ENCODE peak calls at places on chromosomes 11 and 22, in four cellular contexts. W is activated B cell treated with CpG ODN at 0.5 μM for 24 hours, A is foreskin fibroblast, E is AG09319. I is an unnamed sample.

GRCh38 chr22:37609240-37610152 is 862 bp downstream of the GGA1 start:
- DNase-seq in E (no peak), W (no peak), A (no peak), I (no peak)

GRCh38 chr22:36386351-36386899 is 1.3 kb downstream of the MYH9 start:
- DNase-seq in E (no peak), W (peak), A (no peak), I (peak)

GRCh38 chr11:102630598-102631448 is 5.7 kb upstream of the MMP20 start:
- DNase-seq in E (no peak), A (no peak), W (no peak), I (no peak)

GRCh38 chr11:65780770-65781151 is at the start of gene AP5B1:
- DNase-seq in W (peak), E (no peak), A (peak), I (peak)

GRCh38 chr11:5129457-5129877 is 8.7 kb downstream of the OR52A5 start:
- DNase-seq in E (no peak), A (no peak), W (no peak), I (no peak)

GRCh38 chr22:18023509-18024275 is 669 bp downstream of the MICAL3 start:
- DNase-seq in W (peak), E (peak), A (peak), I (no peak)

GRCh38 chr11:75558939-75559843 is 2.9 kb upstream of the SERPINH1 start:
- DNase-seq in W (no peak), E (peak), A (peak), I (no peak)

GRCh38 chr11:110219011-110219785 is 77.2 kb downstream of the RDX start:
- DNase-seq in W (no peak), A (peak), E (no peak), I (no peak)

GRCh38 chr11:12042215-12042676 is 33.8 kb upstream of the DKK3 start:
- DNase-seq in E (peak), A (peak), W (no peak), I (no peak)

GRCh38 chr11:73291196-73291595 is 16.9 kb upstream of the ARHGEF17 start:
- DNase-seq in A (no peak), W (no peak), E (no peak), I (no peak)

GRCh38 chr11:35619754-35620640 is 1.7 kb downstream of the FJX1 start:
- DNase-seq in A (peak), W (peak), E (no peak), I (no peak)

GRCh38 chr22:35435201-35435712 is 35.3 kb downstream of the MCM5 start:
- DNase-seq in A (no peak), W (no peak), E (no peak), I (no peak)

GRCh38 chr22:22865311-22866072 is 22.1 kb upstream of the IGLL5 start:
- DNase-seq in W (no peak), A (no peak), E (no peak), I (no peak)

GRCh38 chr11:126477526-126478275 is 122.2 kb downstream of the ST3GAL4 start:
- DNase-seq in A (no peak), W (no peak), E (no peak), I (no peak)

GRCh38 chr11:103892603-103893002 is 143.8 kb upstream of the DDI1 start:
- DNase-seq in A (peak), E (no peak), W (no peak), I (no peak)

GRCh38 chr22:23110922-23111527 is 30.8 kb downstream of the RSPH14 start:
- DNase-seq in W (no peak), E (no peak), A (no peak), I (no peak)

GRCh38 chr11:24226606-24227005 is 270.2 kb upstream of the LUZP2 start:
- DNase-seq in E (no peak), A (no peak), W (no peak), I (no peak)

GRCh38 chr11:8867856-8868705 is 42.9 kb upstream of the AKIP1 start:
- DNase-seq in W (no peak), A (peak), E (no peak), I (no peak)

GRCh38 chr11:11620966-11621880 is 582 bp downstream of the GALNT18 start:
- DNase-seq in A (peak), W (no peak), E (no peak), I (peak)

GRCh38 chr11:83612891-83613766 is 327.0 kb upstream of the CCDC90B start:
- DNase-seq in A (no peak), W (no peak), E (no peak), I (no peak)

GRCh38 chr11:3203221-3204043 is 15.2 kb downstream of the MRGPRG start:
- DNase-seq in W (no peak), A (peak), E (no peak), I (no peak)

GRCh38 chr11:74179234-74180126 is 8.4 kb downstream of the PPME1 start:
- DNase-seq in E (no peak), W (no peak), A (no peak), I (no peak)

GRCh38 chr22:20948450-20948849 is 18.6 kb upstream of the AIFM3 start:
- DNase-seq in E (no peak), A (no peak), W (no peak), I (no peak)

GRCh38 chr11:12284321-12285050 is 92.9 kb upstream of the PARVA start:
- DNase-seq in A (peak), W (no peak), E (peak), I (no peak)

GRCh38 chr11:13344818-13345217 is 67.2 kb downstream of the BMAL1 start:
- DNase-seq in E (no peak), A (no peak), W (no peak), I (no peak)

GRCh38 chr11:64545605-64546004 is 45.4 kb upstream of the SLC22A12 start:
- DNase-seq in W (no peak), E (no peak), A (peak), I (no peak)

GRCh38 chr11:123093686-123094085 is 31.8 kb upstream of the HSPA8 start:
- DNase-seq in A (no peak), W (no peak), E (no peak), I (no peak)

GRCh38 chr22:19086417-19086816 is 35.8 kb downstream of the DGCR2 start:
- DNase-seq in E (no peak), A (no peak), W (no peak), I (no peak)

GRCh38 chr11:74611369-74611861 is 19.0 kb downstream of the POLD3 start:
- DNase-seq in E (peak), A (peak), W (no peak), I (no peak)

GRCh38 chr22:50527921-50528681 is 1.7 kb downstream of the TYMP start:
- DNase-seq in E (no peak), W (no peak), A (no peak), I (no peak)

GRCh38 chr11:47269829-47270305 is at the start of gene MADD:
- DNase-seq in A (peak), E (no peak), W (peak), I (peak)

GRCh38 chr11:78725200-78725599 is 150.5 kb upstream of the NARS2 start:
- DNase-seq in A (no peak), E (no peak), W (no peak), I (no peak)

GRCh38 chr11:80899381-80899780 is 1458.6 kb upstream of the TENM4 start:
- DNase-seq in E (no peak), A (peak), W (no peak), I (no peak)

DNA sequence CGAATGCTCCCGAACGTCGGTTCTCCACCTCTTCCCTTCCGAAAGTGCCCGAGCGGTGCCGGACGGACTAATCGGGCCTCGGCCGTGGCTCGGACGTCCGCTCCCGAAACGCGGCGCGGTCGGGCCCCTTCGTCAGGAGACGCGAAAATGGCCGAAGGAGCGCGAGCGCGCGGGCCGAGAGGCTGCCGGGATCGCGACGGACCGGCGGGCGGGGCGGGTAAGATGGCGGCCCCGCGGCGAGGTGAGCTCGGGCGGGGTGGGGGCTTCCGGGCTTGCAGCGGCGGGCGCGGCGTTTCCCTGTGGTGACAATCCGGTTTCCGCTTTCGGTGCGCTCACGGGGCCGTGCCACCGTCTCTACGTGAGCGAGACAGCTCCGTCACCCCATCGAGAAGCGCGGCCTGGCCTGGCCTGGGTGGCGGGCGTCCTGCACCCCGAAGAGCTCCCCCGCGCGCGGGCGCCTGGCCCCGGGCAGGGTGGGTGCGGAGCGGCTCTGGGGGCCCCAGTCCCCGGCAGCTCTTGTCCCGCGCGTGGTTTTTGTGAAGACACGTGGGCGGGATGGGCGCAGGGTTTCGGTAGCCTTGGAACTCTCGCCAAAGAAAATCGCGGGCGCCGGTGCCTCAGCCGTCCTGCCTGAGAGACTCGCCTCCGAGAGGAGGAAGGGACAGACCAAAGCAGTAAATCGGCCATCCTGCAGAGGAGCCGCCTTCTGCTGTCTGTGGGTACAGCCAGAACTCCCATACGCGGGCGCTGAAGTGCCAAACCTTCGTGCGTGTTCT is at the start of gene TMEM80:
- DNase-seq in W (peak), E (peak), A (peak), I (peak)
- TF ChIP-seq CTCF in W (no peak), E (no peak), A (no peak), I (no peak)

GRCh38 chr11:61187505-61188130 is 15.7 kb upstream of the PGA3 start:
- DNase-seq in A (peak), W (peak), E (peak), I (peak)

GRCh38 chr11:61186504-61186903 is 16.8 kb upstream of the PGA3 start:
- DNase-seq in W (no peak), E (no peak), A (no peak), I (no peak)

GRCh38 chr11:61181489-61181888 is 20.3 kb upstream of the VPS37C start:
- DNase-seq in W (no peak), E (no peak), A (no peak), I (no peak)

DNA sequence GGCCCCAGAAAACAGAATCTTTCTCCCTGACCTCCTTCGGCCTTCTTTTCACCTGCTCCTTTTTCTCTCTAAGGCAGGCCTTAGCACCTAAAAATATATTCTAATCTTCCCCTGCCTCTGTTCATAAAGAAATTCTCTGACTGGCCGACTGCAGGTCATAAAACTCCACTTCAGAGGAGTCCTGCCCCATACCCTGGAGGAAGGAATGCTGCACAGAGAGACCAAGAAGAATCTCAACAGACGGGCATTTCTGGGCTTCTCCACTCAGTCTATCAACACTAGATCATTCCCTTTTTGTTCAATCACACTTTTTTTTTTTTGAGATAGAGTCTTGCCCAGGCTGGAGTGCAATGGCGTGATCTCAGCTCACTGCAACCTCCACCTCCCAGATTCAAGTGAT is 19.7 kb upstream of the PGA3 start:
- DNase-seq in W (no peak), E (no peak), A (no peak), I (no peak)
- TF ChIP-seq CTCF in W (no peak), E (no peak), A (peak), I (no peak)

DNA sequence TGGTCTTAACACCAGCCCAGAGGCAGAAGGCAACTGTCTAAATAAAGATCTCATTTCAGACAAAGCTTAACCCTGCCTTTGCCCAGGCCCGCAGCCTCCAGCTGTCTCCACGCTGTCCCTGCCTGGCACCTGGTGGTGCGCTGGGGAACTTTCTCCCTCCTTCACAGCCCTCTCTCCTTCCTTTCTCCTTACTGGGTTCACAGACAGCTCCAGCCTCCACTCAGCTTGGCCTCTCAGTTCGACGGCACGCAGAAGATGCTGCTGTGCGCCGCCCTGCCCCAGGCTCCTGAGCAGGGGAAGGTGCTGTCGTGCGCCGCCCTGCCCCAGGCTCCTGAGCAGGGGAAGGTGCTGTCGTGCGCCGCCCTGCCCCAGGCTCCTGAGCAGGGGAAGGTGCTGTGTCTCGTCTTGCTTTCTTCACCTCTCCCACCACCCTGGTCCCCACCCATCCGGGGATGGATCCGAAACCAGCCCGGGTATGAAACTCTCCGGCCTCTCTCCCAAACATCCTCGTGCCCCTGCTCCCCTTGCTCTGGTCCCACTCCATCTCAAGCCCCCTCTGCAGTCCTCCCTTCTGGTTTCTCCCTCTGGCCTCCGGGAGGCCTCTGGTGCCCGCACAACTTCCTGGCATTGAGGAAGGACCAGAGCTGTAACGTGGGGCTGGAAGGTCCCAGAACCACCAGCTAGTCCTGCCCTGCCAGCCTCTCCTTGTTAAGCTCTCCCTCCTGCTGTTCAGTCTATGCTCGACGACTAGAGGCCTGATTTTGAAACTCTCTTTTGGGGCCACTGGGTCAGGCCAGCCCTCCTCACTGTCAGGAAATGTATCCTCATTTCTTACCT is 22.9 kb upstream of the JAM3 start:
- DNase-seq in W (no peak), A (no peak), E (no peak), I (no peak)
- TF ChIP-seq CTCF in W (no peak), A (peak), E (peak), I (no peak)

DNA sequence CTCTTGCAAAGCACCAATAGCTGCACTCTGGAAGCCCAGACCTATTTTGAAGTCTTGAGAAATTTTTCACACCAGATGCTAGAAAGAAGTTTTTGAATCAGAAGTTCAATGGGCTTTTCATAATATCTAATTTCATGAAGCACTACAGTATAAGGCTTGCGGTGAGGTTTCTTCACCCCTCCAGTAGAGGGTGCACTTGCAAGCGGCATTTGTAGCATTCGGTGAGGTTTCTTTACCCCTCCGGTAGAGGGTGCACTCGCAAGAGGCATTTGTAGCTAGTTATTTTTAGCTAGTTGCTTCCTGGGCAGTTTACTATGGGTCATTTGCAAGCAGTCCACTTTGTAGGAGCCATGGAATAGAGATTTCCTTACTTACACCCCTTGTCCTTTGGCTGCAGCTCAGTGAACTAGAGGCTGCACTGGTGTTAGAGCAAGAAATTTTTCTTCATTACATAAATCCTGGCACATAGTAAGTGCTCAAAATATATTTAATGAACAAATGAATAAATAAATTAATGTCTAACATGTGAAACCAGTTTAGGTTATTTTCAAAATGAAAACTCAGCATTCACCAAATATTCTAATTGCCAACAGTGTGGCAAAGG is 7.8 kb upstream of the NOX4 start:
- DNase-seq in A (no peak), E (no peak), W (no peak), I (no peak)
- TF ChIP-seq CTCF in A (no peak), E (no peak), W (no peak), I (no peak)

GRCh38 chr22:44624689-44625420 is 77.1 kb upstream of the PRR5 start:
- DNase-seq in A (no peak), W (no peak), E (no peak), I (no peak)

GRCh38 chr22:44622147-44622427 is 79.9 kb upstream of the PRR5 start:
- DNase-seq in E (no peak), A (no peak), W (no peak), I (no peak)

GRCh38 chr22:44622685-44623084 is 79.3 kb upstream of the PRR5 start:
- DNase-seq in E (no peak), A (no peak), W (no peak), I (no peak)

GRCh38 chr22:44625421-44625760 is 76.6 kb upstream of the PRR5 start:
- DNase-seq in E (no peak), W (no peak), A (no peak), I (no peak)

GRCh38 chr22:44623771-44624510 is 78.1 kb upstream of the PRR5 start:
- DNase-seq in A (peak), W (no peak), E (no peak), I (no peak)
- TF ChIP-seq CTCF in A (peak), W (no peak), E (peak), I (no peak)

GRCh38 chr11:113873241-113873626 is 2.1 kb downstream of the USP28 start:
- DNase-seq in A (no peak), W (no peak), E (no peak), I (no peak)

GRCh38 chr11:113875414-113876073 is at the start of gene USP28:
- DNase-seq in E (peak), W (peak), A (peak), I (peak)

GRCh38 chr11:113876074-113876797 is 864 bp upstream of the USP28 start:
- DNase-seq in E (no peak), A (no peak), W (no peak), I (no peak)

GRCh38 chr11:113874096-113874919 is 1.1 kb downstream of the USP28 start:
- DNase-seq in A (no peak), E (no peak), W (no peak), I (no peak)

DNA sequence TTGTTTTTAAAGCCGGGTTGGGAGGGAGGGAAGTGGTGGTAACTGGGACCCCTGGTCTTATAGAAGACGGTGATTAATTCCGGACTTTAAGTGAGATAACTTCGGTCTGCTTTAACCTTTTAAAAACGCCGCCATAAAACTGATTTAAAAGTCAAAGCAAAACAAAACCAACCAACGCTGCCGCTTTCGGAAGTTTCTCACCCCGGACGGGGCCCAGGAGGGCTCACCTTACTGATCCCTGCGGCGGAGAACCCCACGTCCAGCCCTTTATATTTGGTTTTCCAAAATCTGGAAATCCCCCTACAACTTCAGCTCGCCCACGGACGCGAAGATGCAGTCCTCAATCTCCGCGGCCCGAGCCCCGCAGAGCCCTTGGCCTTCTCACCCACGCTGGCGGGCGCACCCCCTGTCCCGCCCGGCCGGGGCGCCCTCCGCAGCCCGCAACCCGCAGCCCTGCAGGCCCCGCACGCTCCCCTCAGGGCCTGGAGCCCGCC is 405 bp downstream of the USP28 start:
- DNase-seq in E (no peak), W (no peak), A (peak), I (no peak)
- TF ChIP-seq CTCF in E (no peak), W (no peak), A (no peak), I (no peak)

GRCh38 chr22:25884121-25884520 is 142.1 kb downstream of the MYO18B start:
- DNase-seq in W (no peak), A (no peak), E (no peak), I (no peak)

GRCh38 chr22:25881353-25881752 is 139.4 kb downstream of the MYO18B start:
- DNase-seq in W (no peak), A (no peak), E (no peak), I (no peak)

GRCh38 chr22:25878933-25879332 is 136.9 kb downstream of the MYO18B start:
- DNase-seq in E (no peak), W (no peak), A (no peak), I (no peak)

GRCh38 chr22:25882366-25882765 is 140.4 kb downstream of the MYO18B start:
- DNase-seq in E (no peak), A (no peak), W (no peak), I (no peak)

DNA sequence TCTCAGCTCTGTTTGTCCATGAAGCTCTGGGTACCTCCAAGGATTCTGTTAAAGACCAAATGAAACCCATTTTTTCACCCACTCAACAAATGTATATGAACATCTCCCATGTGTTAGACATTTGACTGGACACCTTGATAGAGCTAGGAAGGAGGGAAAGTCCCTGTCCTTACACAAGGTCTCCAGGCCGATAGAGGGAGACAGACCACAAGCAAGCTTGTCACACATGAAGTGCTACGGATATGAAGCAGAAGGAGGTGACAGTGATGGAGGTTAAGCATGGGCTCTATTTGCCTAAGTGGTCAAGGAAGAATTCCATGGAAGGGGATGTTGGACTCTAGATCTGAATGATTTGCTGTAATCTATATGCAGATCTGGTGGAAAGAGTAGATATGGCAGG is 138.5 kb downstream of the MYO18B start:
- DNase-seq in A (no peak), W (no peak), E (no peak), I (no peak)
- TF ChIP-seq CTCF in A (no peak), W (no peak), E (no peak), I (no peak)

I was measured in natural killer cell.